ENCODE peak calls at places on chromosomes 11 and 22, in five cellular contexts. G, W, N, D and X are unnamed samples.

GRCh38 chr11:124648610-124649009 is 24.9 kb downstream of the SIAE start:
- DNase-seq in W (no peak), G (no peak), D (no peak), N (no peak), X (no peak)

GRCh38 chr11:57301711-57302423 is 22.9 kb downstream of the TNKS1BP1 start:
- DNase-seq in D (no peak), W (no peak), N (no peak), G (no peak), X (no peak)

GRCh38 chr22:31160328-31160978 is 471 bp downstream of the RNF185 start:
- DNase-seq in D (no peak), N (no peak), W (no peak), G (peak; percentile 36), X (no peak)

GRCh38 chr11:29447821-29448220 is 569.0 kb downstream of the KCNA4 start:
- DNase-seq in D (no peak), G (no peak), N (no peak), W (no peak), X (no peak)

GRCh38 chr11:92880391-92880790 is 89.1 kb upstream of the MTNR1B start:
- DNase-seq in N (no peak), D (no peak), G (no peak), W (no peak), X (no peak)

GRCh38 chr11:11555228-11555627 is 66.6 kb downstream of the GALNT18 start:
- DNase-seq in D (no peak), N (no peak), W (no peak), G (no peak), X (no peak)

GRCh38 chr11:128210148-128210940 is 377.0 kb downstream of the ETS1 start:
- DNase-seq in W (peak; percentile 99), G (peak; percentile 94), D (no peak), N (peak; percentile 43), X (no peak)

GRCh38 chr22:36472689-36473088 is 8.8 kb downstream of the TXN2 start:
- DNase-seq in G (no peak), N (no peak), W (no peak), D (no peak), X (no peak)

GRCh38 chr22:19568337-19569311 is 44.4 kb upstream of the CLDN5 start:
- DNase-seq in W (no peak), D (no peak), G (peak; percentile 60), N (no peak), X (no peak)

GRCh38 chr11:64449381-64450167 is 90.6 kb downstream of the RPS6KA4 start:
- DNase-seq in N (peak; percentile 79), G (peak; percentile 80), D (peak; percentile 67), W (peak; percentile 60), X (no peak)

GRCh38 chr22:36234211-36234610 is 5.1 kb downstream of the APOL2 start:
- DNase-seq in D (no peak), G (no peak), N (no peak), W (no peak), X (no peak)

GRCh38 chr11:45794169-45794568 is 10.8 kb upstream of the SLC35C1 start:
- DNase-seq in G (no peak), W (no peak), N (no peak), D (no peak), X (peak; percentile 10)

GRCh38 chr11:117950999-117951961 is 22.1 kb upstream of the TMPRSS13 start:
- DNase-seq in N (no peak), D (no peak), W (no peak), G (no peak), X (no peak)

GRCh38 chr11:115607621-115608191 is 103.5 kb upstream of the CADM1 start:
- DNase-seq in N (no peak), G (no peak), D (no peak), W (no peak), X (no peak)

GRCh38 chr11:13745165-13745564 is 76.7 kb downstream of the FAR1 start:
- DNase-seq in N (no peak), W (no peak), D (no peak), G (no peak), X (no peak)
- TF ChIP-seq CTCF in N (no peak), W (no peak), D (no peak), G (no peak), X (no peak)

DNA sequence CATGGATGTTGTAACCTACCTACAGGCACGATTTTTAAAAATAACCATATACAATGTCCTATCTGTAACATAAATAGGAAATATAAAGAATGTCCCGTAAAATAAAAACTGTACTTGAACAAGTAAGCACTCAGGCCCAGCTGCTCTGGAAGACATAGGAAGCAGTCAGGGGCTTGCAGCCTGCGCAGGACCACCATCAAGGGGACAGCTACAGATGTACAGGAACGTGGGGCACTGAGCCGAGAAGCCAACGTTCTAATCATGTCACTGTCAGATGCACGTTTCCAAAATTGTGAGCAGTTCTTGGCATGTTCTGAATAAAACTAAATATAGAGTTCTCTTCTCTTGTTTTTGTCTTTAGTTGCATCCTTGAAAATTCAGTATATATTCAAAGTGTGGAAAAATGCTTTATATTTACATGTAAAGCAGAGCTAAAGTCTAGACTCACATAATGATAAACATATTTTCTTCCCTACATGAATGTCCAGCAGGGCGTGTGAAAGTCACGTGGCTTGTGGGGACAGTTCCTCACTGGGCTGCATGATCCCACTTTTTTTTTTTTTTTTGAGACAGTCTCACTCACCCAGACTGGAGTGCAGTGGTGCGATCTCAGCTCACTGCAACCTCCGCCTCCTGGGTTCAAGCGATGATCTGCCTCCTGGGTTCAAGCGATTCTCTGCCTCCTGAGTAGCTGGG is 28.4 kb upstream of the TSPAN18 start:
- DNase-seq in W (no peak), G (no peak), D (no peak), N (no peak), X (no peak)
- TF ChIP-seq CTCF in W (no peak), G (no peak), D (no peak), N (no peak), X (no peak)

GRCh38 chr22:37999640-38000272 is 15.4 kb upstream of the SOX10 start:
- DNase-seq in D (no peak), W (no peak), G (peak; percentile 91), N (no peak), X (no peak)
- TF ChIP-seq CTCF in D (no peak), W (no peak), G (no peak), N (no peak), X (no peak)

DNA sequence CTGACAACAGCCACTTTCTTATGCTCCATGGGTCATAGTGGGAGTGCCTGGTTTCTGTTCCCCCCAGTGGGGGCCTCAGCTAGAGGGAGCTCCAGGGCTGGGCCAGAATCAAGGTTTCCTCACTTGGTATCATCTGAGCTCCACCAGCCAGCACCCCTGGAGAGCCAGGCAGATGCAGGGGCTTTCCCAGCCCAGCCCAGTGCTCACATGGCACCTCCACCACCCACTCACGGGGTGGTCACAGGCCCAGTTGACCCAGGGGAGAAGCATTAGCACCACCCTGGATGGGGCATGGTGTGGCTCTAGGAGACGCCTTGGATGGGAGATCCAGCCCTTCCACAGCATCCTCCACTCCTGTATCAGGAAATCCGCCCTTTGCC is 24.1 kb upstream of the WNT7B start:
- DNase-seq in D (peak; percentile 62), N (no peak), G (no peak), W (no peak), X (no peak)
- TF ChIP-seq CTCF in D (no peak), N (no peak), G (no peak), W (no peak), X (no peak)

DNA sequence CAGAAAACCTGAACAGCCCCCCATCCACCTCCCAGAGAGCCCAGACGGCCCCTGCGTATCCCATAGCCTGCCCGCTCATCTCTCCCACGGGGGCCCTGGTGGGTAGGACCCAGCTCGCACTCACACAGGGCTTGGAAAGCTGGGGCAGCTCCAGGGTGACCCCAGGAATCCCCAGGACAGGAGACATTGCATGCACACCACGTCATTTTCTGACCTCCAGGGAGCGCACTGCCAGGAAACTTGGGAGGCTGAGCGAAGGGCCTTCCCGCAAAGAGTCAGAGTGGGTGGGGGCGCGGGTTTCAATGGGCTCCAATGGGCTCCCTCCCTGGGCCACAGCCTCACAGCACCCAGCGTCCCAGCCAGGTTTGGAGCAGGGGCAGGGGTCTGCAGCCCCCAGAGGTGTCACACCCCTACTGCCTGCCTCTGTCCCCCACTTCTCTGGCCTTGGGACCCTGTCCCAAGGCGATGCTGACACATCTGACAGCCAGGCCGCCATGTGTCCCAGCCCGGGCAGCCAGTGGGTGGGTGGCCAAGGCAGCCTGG is 8.2 kb upstream of the SYT8 start:
- DNase-seq in G (peak; percentile 34), D (peak; percentile 59), W (no peak), N (peak; percentile 65), X (no peak)
- TF ChIP-seq CTCF in G (no peak), D (no peak), W (peak; percentile 91), N (no peak), X (no peak)

GRCh38 chr11:35682230-35683195 is 19.9 kb downstream of the TRIM44 start:
- DNase-seq in W (no peak), D (no peak), N (peak; percentile 54), G (no peak), X (no peak)
- TF ChIP-seq CTCF in W (no peak), D (no peak), N (no peak), G (no peak), X (no peak)

GRCh38 chr11:3823303-3823702 is 14.9 kb downstream of the PGAP2 start:
- DNase-seq in D (no peak), G (no peak), N (peak; percentile 25), W (no peak), X (no peak)

GRCh38 chr11:3826721-3827120 is 14.0 kb downstream of the RHOG start:
- DNase-seq in G (no peak), W (no peak), N (no peak), D (no peak), X (no peak)

GRCh38 chr11:3823762-3824506 is 15.6 kb downstream of the PGAP2 start:
- DNase-seq in G (no peak), W (no peak), D (no peak), N (no peak), X (no peak)

GRCh38 chr11:3825473-3826154 is 15.1 kb downstream of the RHOG start:
- DNase-seq in W (no peak), D (no peak), G (no peak), N (no peak), X (no peak)

GRCh38 chr11:3824714-3825472 is 15.9 kb downstream of the RHOG start:
- DNase-seq in N (peak; percentile 73), G (no peak), W (no peak), D (no peak), X (no peak)
- TF ChIP-seq CTCF in N (peak; percentile 43), G (no peak), W (no peak), D (peak; percentile 53), X (peak; percentile 73)

DNA sequence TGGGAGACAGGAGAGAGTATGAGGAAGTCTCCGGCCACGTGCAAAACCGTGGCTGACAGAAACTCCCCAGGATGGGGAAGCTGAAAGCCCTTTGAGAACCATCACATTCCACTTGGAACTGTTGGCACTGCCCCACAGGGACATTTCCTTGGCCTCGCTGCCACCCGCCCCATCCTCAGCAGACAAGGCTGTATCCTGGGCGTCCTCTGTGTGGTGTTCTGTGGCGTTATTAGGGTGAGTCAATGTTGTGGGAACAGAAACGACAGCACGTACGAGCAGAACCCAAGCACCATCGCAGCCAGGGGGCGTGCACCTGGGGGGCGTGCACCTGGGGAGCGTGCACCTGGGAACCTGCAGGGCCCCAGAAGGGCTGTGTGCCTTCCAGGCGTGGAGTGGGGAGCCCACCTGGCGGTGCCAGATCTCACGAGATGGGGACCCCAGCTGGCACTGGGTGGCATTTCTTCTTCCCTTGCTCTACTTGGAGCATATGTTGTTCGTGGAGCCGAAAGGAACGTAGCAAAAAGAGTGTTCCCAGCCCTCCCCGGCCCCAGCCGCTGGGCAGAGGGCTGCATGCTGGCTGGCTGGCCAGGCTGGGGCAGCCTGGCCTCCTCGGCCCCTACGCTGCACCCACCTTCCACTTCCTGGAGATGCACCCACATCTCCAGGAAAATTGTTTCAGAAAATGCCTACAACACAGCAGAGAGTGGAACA is 35.4 kb downstream of the NFAM1 start:
- DNase-seq in N (peak; percentile 24), W (no peak), D (no peak), G (no peak), X (no peak)
- TF ChIP-seq CTCF in N (no peak), W (no peak), D (no peak), G (no peak), X (no peak)

GRCh38 chr11:79440451-79441158 is at the start of gene TENM4:
- DNase-seq in D (peak; percentile 68), W (no peak), N (peak; percentile 34), G (peak; percentile 55), X (peak; percentile 84)
- TF ChIP-seq CTCF in D (no peak), W (peak; percentile 74), N (no peak), G (peak; percentile 85), X (peak; percentile 66)